ENCODE peak calls at places on chromosomes 5 and 9, in five cellular contexts. One of them, this sample, is unnamed.

GRCh38 chr9:135876936-135877335 is 30.4 kb downstream of the CAMSAP1 start:
- DNase-seq in transverse colon: no peak
- DNase-seq in uterus: no peak
- DNase-seq in gastrocnemius medialis: no peak
- DNase-seq in A549: no peak
- DNase-seq in this sample: no peak

GRCh38 chr5:78320461-78320860 is 26.0 kb upstream of the AP3B1 start:
- DNase-seq in transverse colon: no peak
- DNase-seq in uterus: no peak
- DNase-seq in gastrocnemius medialis: no peak
- DNase-seq in A549: peak; percentile 33
- DNase-seq in this sample: no peak

GRCh38 chr5:93585054-93585751 is 2.2 kb downstream of the NR2F1 start:
- DNase-seq in transverse colon: no peak
- DNase-seq in uterus: peak; percentile 44
- DNase-seq in gastrocnemius medialis: no peak
- DNase-seq in A549: peak; percentile 62
- DNase-seq in this sample: no peak

GRCh38 chr5:41406944-41407343 is 103.5 kb downstream of the PLCXD3 start:
- DNase-seq in transverse colon: no peak
- DNase-seq in uterus: no peak
- DNase-seq in gastrocnemius medialis: no peak
- DNase-seq in A549: peak; percentile 27
- DNase-seq in this sample: no peak

GRCh38 chr5:113117543-113118110 is 141.0 kb downstream of the DCP2 start:
- DNase-seq in transverse colon: no peak
- DNase-seq in uterus: no peak
- DNase-seq in gastrocnemius medialis: no peak
- DNase-seq in A549: no peak
- DNase-seq in this sample: no peak

GRCh38 chr9:98256632-98257218 is 1.3 kb upstream of the TBC1D2 start:
- DNase-seq in transverse colon: no peak
- DNase-seq in uterus: peak; percentile 24
- DNase-seq in gastrocnemius medialis: no peak
- DNase-seq in A549: no peak
- DNase-seq in this sample: no peak

GRCh38 chr9:112496074-112496722 is 9.6 kb downstream of the KIAA1958 start:
- DNase-seq in transverse colon: no peak
- DNase-seq in uterus: no peak
- DNase-seq in gastrocnemius medialis: no peak
- DNase-seq in A549: no peak
- DNase-seq in this sample: no peak

GRCh38 chr5:378976-379742 is 57.6 kb downstream of the AHRR start:
- DNase-seq in transverse colon: no peak
- DNase-seq in uterus: no peak
- DNase-seq in gastrocnemius medialis: no peak
- DNase-seq in A549: no peak
- DNase-seq in this sample: no peak

GRCh38 chr9:112013261-112013660 is 116.6 kb downstream of the UGCG start:
- DNase-seq in transverse colon: no peak
- DNase-seq in uterus: no peak
- DNase-seq in gastrocnemius medialis: no peak
- DNase-seq in A549: no peak
- DNase-seq in this sample: no peak

GRCh38 chr5:68911840-68912690 is 181.7 kb upstream of the SLC30A5 start:
- DNase-seq in transverse colon: no peak
- DNase-seq in uterus: no peak
- DNase-seq in gastrocnemius medialis: no peak
- DNase-seq in A549: no peak
- DNase-seq in this sample: no peak

GRCh38 chr9:130024597-130024994 is 18.4 kb downstream of the FNBP1 start:
- DNase-seq in transverse colon: no peak
- DNase-seq in uterus: no peak
- DNase-seq in gastrocnemius medialis: no peak
- DNase-seq in A549: peak; percentile 55
- DNase-seq in this sample: no peak

GRCh38 chr5:45089870-45090269 is 281.1 kb downstream of the MRPS30 start:
- DNase-seq in transverse colon: no peak
- DNase-seq in uterus: no peak
- DNase-seq in gastrocnemius medialis: no peak
- DNase-seq in A549: no peak
- DNase-seq in this sample: no peak

GRCh38 chr9:33162721-33163311 is 4.3 kb downstream of the B4GALT1 start:
- DNase-seq in transverse colon: peak; percentile 61
- DNase-seq in uterus: peak; percentile 81
- DNase-seq in gastrocnemius medialis: peak; percentile 85
- DNase-seq in A549: peak; percentile 89
- DNase-seq in this sample: peak; percentile 72

GRCh38 chr9:116605904-116606341 is 81.2 kb upstream of the TRIM32 start:
- DNase-seq in transverse colon: no peak
- DNase-seq in uterus: peak; percentile 87
- DNase-seq in gastrocnemius medialis: no peak
- DNase-seq in A549: no peak
- DNase-seq in this sample: no peak

GRCh38 chr5:80881726-80882125 is 78.4 kb upstream of the RASGRF2 start:
- DNase-seq in transverse colon: no peak
- DNase-seq in uterus: no peak
- DNase-seq in gastrocnemius medialis: no peak
- DNase-seq in A549: no peak
- DNase-seq in this sample: no peak

GRCh38 chr9:96398582-96399334 is 15.2 kb upstream of the SLC35D2 start:
- DNase-seq in transverse colon: no peak
- DNase-seq in uterus: no peak
- DNase-seq in gastrocnemius medialis: no peak
- DNase-seq in A549: no peak
- DNase-seq in this sample: peak; percentile 21

GRCh38 chr5:77774981-77775772 is 962 bp downstream of the TBCA start:
- DNase-seq in transverse colon: no peak
- DNase-seq in uterus: no peak
- DNase-seq in gastrocnemius medialis: peak; percentile 21
- DNase-seq in A549: peak; percentile 65
- DNase-seq in this sample: no peak

GRCh38 chr9:37212435-37212834 is 92.1 kb downstream of the ZCCHC7 start:
- DNase-seq in transverse colon: no peak
- DNase-seq in uterus: no peak
- DNase-seq in gastrocnemius medialis: no peak
- DNase-seq in A549: no peak
- DNase-seq in this sample: no peak

GRCh38 chr5:105836906-105837305 is 1833.8 kb downstream of the EFNA5 start:
- DNase-seq in transverse colon: no peak
- DNase-seq in uterus: no peak
- DNase-seq in gastrocnemius medialis: no peak
- DNase-seq in A549: no peak
- DNase-seq in this sample: no peak

GRCh38 chr9:124242331-124243194 is 15.2 kb upstream of the NEK6 start:
- DNase-seq in transverse colon: peak; percentile 54
- DNase-seq in uterus: no peak
- DNase-seq in gastrocnemius medialis: no peak
- DNase-seq in A549: no peak
- DNase-seq in this sample: no peak

GRCh38 chr9:134858051-134858841 is 22.4 kb upstream of the FCN2 start:
- DNase-seq in transverse colon: no peak
- DNase-seq in uterus: peak; percentile 9
- DNase-seq in gastrocnemius medialis: no peak
- DNase-seq in A549: peak; percentile 25
- DNase-seq in this sample: no peak

GRCh38 chr5:68290260-68290674 is 74.7 kb downstream of the PIK3R1 start:
- DNase-seq in transverse colon: peak; percentile 53
- DNase-seq in uterus: peak; percentile 78
- DNase-seq in gastrocnemius medialis: peak; percentile 32
- DNase-seq in A549: no peak
- DNase-seq in this sample: peak; percentile 52

GRCh38 chr5:10578869-10579268 is 15.0 kb downstream of the ANKRD33B start:
- DNase-seq in transverse colon: no peak
- DNase-seq in uterus: no peak
- DNase-seq in gastrocnemius medialis: no peak
- DNase-seq in A549: no peak
- DNase-seq in this sample: no peak

GRCh38 chr9:16720386-16720785 is 150.1 kb downstream of the BNC2 start:
- DNase-seq in transverse colon: no peak
- DNase-seq in uterus: no peak
- DNase-seq in gastrocnemius medialis: no peak
- DNase-seq in A549: no peak
- DNase-seq in this sample: no peak

GRCh38 chr9:36848946-36849345 is 185.1 kb downstream of the PAX5 start:
- DNase-seq in transverse colon: no peak
- DNase-seq in uterus: no peak
- DNase-seq in gastrocnemius medialis: no peak
- DNase-seq in A549: no peak
- DNase-seq in this sample: no peak

GRCh38 chr9:128065907-128066712 is 1.0 kb downstream of the NAIF1 start:
- DNase-seq in transverse colon: no peak
- DNase-seq in uterus: peak; percentile 67
- DNase-seq in gastrocnemius medialis: no peak
- DNase-seq in A549: no peak
- DNase-seq in this sample: no peak

GRCh38 chr5:74895906-74896305 is 29.7 kb upstream of the FAM169A start:
- DNase-seq in transverse colon: peak; percentile 55
- DNase-seq in uterus: no peak
- DNase-seq in gastrocnemius medialis: no peak
- DNase-seq in A549: peak; percentile 18
- DNase-seq in this sample: peak; percentile 75

GRCh38 chr9:105501414-105501813 is 53.6 kb downstream of the FSD1L start:
- DNase-seq in transverse colon: no peak
- DNase-seq in uterus: no peak
- DNase-seq in gastrocnemius medialis: no peak
- DNase-seq in A549: no peak
- DNase-seq in this sample: no peak

GRCh38 chr5:67516959-67517358 is 320.4 kb upstream of the CD180 start:
- DNase-seq in transverse colon: no peak
- DNase-seq in uterus: no peak
- DNase-seq in gastrocnemius medialis: no peak
- DNase-seq in A549: peak; percentile 12
- DNase-seq in this sample: no peak

GRCh38 chr9:121350993-121351561 is 19.0 kb downstream of the STOM start:
- DNase-seq in transverse colon: peak; percentile 68
- DNase-seq in uterus: peak; percentile 76
- DNase-seq in gastrocnemius medialis: no peak
- DNase-seq in A549: peak; percentile 60
- DNase-seq in this sample: peak; percentile 77

GRCh38 chr5:142958933-142959682 is 188.9 kb downstream of the ARHGAP26 start:
- DNase-seq in transverse colon: no peak
- DNase-seq in uterus: no peak
- DNase-seq in gastrocnemius medialis: no peak
- DNase-seq in A549: no peak
- DNase-seq in this sample: no peak

GRCh38 chr9:131733601-131734061 is 6.2 kb downstream of the RAPGEF1 start:
- DNase-seq in transverse colon: peak; percentile 58
- DNase-seq in uterus: no peak
- DNase-seq in gastrocnemius medialis: peak; percentile 83
- DNase-seq in A549: peak; percentile 88
- DNase-seq in this sample: peak; percentile 35

DNA sequence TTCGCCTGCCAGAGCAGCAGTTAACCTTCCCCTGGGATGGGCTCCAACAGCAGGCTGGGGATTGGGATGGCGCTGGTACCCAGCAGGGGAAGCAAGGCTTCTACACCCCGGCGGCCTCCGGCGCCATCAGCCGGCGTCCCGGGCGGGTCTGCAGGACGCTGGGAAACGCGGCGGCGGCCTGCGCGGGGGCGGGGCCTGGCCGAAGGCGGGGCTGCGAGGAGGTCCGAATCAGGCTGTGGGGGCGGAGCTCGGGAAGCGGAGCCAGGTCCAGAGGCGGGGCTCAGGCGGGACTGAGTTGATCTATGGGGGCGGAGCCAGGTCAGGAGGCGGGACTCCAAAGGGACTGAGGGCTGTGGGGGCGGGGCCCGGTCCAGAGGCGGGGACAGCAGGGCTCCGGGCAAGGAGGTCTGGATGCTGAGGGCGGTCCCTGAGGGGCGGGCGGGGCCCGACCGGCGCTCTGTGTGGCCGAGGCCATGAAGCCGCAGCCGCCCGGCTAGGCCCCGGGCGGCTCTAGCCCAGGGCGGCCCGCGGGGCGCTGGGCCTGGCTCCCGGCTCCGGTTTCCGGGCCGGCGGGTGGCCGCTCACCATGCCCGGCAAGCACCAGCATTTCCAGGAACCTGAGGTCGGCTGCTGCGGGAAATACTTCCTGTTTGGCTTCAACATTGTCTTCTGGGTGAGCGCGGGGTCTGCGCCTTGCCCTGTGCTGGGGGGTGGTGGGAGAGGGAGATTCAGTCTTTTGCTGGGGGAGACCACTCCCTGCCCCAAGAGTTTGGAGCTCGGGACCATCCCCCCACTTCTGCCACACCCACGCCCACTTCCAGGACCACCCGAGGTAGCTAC is at the start of gene TSPAN17:
- DNase-seq in transverse colon: peak; percentile 100
- DNase-seq in uterus: peak; percentile 100
- DNase-seq in gastrocnemius medialis: peak; percentile 100
- DNase-seq in A549: peak; percentile 98
- DNase-seq in this sample: peak; percentile 100
- TF ChIP-seq POLR2A in transverse colon: peak; percentile 47
- TF ChIP-seq POLR2A in uterus: peak; percentile 57
- TF ChIP-seq POLR2A in gastrocnemius medialis: peak; percentile 67
- TF ChIP-seq POLR2A in A549: peak; percentile 97
- TF ChIP-seq POLR2A in this sample: no peak

GRCh38 chr5:126171916-126172315 is 251.3 kb upstream of the GRAMD2B start:
- DNase-seq in transverse colon: no peak
- DNase-seq in uterus: no peak
- DNase-seq in gastrocnemius medialis: no peak
- DNase-seq in A549: no peak
- DNase-seq in this sample: no peak
- H3K4me1 ChIP-seq in transverse colon: no peaks in the 10 kb centered on the region
- H3K4me1 ChIP-seq in uterus: no peaks in the 10 kb centered on the region
- H3K4me1 ChIP-seq in gastrocnemius medialis: no peaks in the 10 kb centered on the region
- H3K4me1 ChIP-seq in A549: no peaks in the 10 kb centered on the region
- H3K4me1 ChIP-seq in this sample: no peaks in the 10 kb centered on the region

DNA sequence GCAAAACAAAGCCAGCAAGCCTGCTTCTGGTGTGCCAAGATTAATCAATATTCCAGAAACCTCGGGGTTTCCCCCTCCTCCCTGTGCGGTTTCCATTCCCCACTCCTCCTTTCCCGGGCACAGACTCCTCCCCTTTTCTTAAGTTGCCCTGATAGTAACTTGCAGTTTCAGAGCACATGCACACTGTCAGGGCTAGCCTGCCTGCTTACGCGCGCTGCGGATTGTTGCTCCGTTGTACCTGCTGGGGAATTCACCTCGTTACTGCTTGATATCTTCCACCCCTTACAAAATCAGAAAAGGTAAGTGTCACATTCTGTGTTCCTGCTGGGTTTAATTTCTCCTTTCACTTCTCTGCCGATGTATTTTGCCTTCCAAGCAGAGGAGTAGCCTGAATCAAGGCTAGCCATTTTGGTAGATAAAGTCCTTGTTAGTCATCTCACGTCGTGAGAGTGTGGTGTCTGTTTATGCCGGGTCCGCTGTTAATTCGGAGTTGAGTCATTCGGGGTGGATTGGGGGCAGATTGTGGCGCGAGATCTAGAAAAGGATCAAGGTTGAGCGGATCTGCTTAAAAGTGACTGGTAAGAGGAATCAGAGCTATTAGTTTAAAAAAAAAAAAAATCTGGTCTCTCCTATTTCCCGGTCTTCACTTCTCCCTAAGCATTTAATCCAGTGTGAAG is at the start of gene SLC1A3:
- DNase-seq in transverse colon: peak; percentile 22
- DNase-seq in uterus: no peak
- DNase-seq in gastrocnemius medialis: peak; percentile 64
- DNase-seq in A549: peak; percentile 24
- DNase-seq in this sample: peak; percentile 46
- TF ChIP-seq POLR2A in transverse colon: peak; percentile 38
- TF ChIP-seq POLR2A in uterus: peak; percentile 23
- TF ChIP-seq POLR2A in gastrocnemius medialis: peak; percentile 92
- TF ChIP-seq POLR2A in A549: no peak
- TF ChIP-seq POLR2A in this sample: no peak

GRCh38 chr9:125749951-125750655 is 2.9 kb downstream of the PBX3 start:
- DNase-seq in transverse colon: no peak
- DNase-seq in uterus: no peak
- DNase-seq in gastrocnemius medialis: no peak
- DNase-seq in A549: no peak
- DNase-seq in this sample: no peak
- H3K4me1 ChIP-seq in transverse colon: no peaks in the 10 kb centered on the region
- H3K4me1 ChIP-seq in uterus: no peaks in the 10 kb centered on the region
- H3K4me1 ChIP-seq in gastrocnemius medialis: peaks cover 3% of the 10 kb centered on the region
- H3K4me1 ChIP-seq in A549: peaks cover 15% of the 10 kb centered on the region
- H3K4me1 ChIP-seq in this sample: peaks cover 62% of the 10 kb centered on the region

This sample was measured in stomach.